ENCODE peak calls at places on chromosome 18, in eight cellular contexts. H is uterus; B is GM06990; X is right atrium auricular region; J is fibroblast of lung; F is brain microvascular endothelial cell; O is colonic mucosa; K is CD8-positive, alpha-beta T cell. W is an unnamed sample.

GRCh38 chr18:22558945-22559385 is 141.2 kb upstream of the CTAGE1 start:
- DNase-seq in H (peak; percentile 65), B (no peak), J (peak; percentile 83), O (peak; percentile 67), K (no peak), F (peak; percentile 93), X (peak; percentile 93), W (no peak)

GRCh38 chr18:22734812-22735627 is 198.1 kb upstream of the RBBP8 start:
- DNase-seq in H (no peak), O (no peak), F (peak; percentile 7), X (no peak), B (no peak), K (no peak), J (peak; percentile 45), W (no peak)

GRCh38 chr18:71223487-71223886 is 934.6 kb downstream of the SOCS6 start:
- DNase-seq in F (no peak), K (no peak), O (no peak), H (no peak), J (no peak), B (no peak), X (no peak), W (no peak)

GRCh38 chr18:3340015-3340681 is 78.2 kb downstream of the MYL12B start:
- DNase-seq in O (no peak), F (peak; percentile 34), J (peak; percentile 57), H (no peak), K (no peak), B (no peak), X (no peak), W (no peak)

GRCh38 chr18:59690216-59691045 is 6.8 kb downstream of the CCBE1 start:
- DNase-seq in B (no peak), X (no peak), J (peak; percentile 23), K (no peak), F (no peak), O (no peak), H (no peak), W (no peak)

GRCh38 chr18:52992041-52992440 is 652.0 kb downstream of the DCC start:
- DNase-seq in K (no peak), O (no peak), F (no peak), J (no peak), X (no peak), B (no peak), H (no peak), W (no peak)

GRCh38 chr18:79008356-79008940 is 28.8 kb downstream of the SALL3 start:
- DNase-seq in O (no peak), K (no peak), B (no peak), J (no peak), F (no peak), H (no peak), X (no peak), W (no peak)

GRCh38 chr18:58290059-58290747 is 246.2 kb downstream of the NEDD4L start:
- DNase-seq in O (no peak), F (peak; percentile 37), J (peak; percentile 73), K (no peak), H (no peak), X (no peak), B (no peak), W (no peak)

GRCh38 chr18:7931763-7932162 is 364.6 kb downstream of the PTPRM start:
- DNase-seq in H (no peak), K (no peak), J (no peak), F (no peak), B (no peak), X (no peak), O (no peak), W (no peak)

DNA sequence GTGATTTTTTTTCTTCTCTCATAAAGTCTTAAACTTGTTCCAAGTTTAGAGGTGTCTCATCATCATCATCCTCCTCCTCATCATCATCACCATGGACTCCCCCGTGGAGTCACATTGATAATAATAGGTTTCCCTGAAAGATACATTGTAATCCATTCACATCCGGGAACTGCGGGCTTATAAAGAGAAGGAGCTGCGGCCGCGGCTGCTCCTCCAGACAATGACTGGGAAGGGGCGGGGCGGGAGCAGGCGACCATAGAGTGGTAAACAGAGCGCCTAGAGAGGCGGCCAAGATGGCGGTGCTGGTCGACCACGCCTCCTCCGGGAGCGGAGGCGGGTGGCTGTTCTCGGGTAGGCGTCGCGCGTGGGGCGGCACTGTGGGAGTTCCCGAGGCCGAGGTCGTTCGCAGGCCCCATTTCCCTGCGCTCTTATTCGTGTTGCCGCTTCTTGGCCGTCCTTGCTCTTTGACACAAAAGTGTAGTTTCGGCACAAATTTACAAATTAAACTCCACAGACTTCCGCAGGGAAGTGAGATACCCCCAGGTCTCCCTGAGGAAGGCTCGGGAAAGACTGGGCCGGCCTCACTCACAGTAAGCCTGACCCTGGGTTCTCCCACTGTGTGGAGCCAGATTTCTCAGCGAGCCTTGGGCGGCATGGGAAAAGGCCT is 1.8 kb upstream of the TCF4 start:
- DNase-seq in O (peak; percentile 92), X (peak; percentile 98), J (peak; percentile 95), F (peak; percentile 97), K (peak; percentile 59), H (peak; percentile 98), B (peak; percentile 75), W (peak; percentile 94)
- TF ChIP-seq CTCF in O (no peak), X (no peak), J (no peak), F (no peak), K (no peak), H (no peak), B (no peak), W (no peak)

GRCh38 chr18:48486762-48487161 is 52.1 kb upstream of the CTIF start:
- DNase-seq in O (no peak), B (no peak), X (no peak), K (no peak), F (peak; percentile 31), J (peak; percentile 84), H (no peak), W (no peak)
- H3K4me3 ChIP-seq in O (no peak overlapping the region), B (no peak overlapping the region), X (no peak overlapping the region), K (no peak overlapping the region), F (no peak overlapping the region), J (no peak overlapping the region), H (no peak overlapping the region), W (no peak overlapping the region)

GRCh38 chr18:46946656-46947282 is 29.4 kb downstream of the KATNAL2 start:
- DNase-seq in X (peak; percentile 85), J (peak; percentile 90), F (peak; percentile 96), H (peak; percentile 68), K (peak; percentile 18), O (peak; percentile 83), B (peak; percentile 63), W (peak; percentile 79)

GRCh38 chr18:46953195-46953594 is 35.8 kb downstream of the KATNAL2 start:
- DNase-seq in O (no peak), H (no peak), J (no peak), K (no peak), X (no peak), B (no peak), F (no peak), W (no peak)

DNA sequence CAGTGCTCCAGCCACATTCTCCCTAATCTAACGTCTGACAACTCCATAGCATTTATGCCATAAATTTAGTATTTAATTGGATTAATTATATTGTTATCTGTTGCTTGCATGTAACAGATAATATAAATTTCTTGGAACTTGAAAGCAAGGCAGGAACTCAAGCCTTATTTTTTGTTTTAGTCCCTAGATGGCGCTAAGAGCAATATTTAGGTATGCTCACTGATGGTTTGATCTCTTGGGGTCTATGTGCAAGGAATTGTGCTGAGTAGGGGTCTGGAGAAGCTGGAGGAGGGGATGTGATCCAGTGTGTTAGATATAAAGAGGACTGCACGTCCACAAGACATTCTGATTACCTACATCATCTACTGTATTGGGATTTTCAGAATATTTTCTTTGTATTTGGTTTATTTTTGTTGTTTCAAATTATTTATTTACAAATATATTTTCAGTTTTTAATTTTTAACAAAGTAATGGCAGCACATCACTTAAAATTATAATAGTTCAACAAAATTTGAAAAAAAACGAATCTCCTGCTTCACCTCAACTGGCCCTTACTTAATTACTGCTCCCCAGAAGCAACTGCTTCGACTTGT is 32.8 kb downstream of the KATNAL2 start:
- DNase-seq in H (no peak), J (no peak), B (no peak), O (no peak), F (peak; percentile 3), K (no peak), X (no peak), W (peak; percentile 21)
- TF ChIP-seq CTCF in H (no peak), J (peak; percentile 62), B (peak; percentile 70), O (no peak), F (peak; percentile 48), K (no peak), X (peak; percentile 19), W (peak; percentile 43)

DNA sequence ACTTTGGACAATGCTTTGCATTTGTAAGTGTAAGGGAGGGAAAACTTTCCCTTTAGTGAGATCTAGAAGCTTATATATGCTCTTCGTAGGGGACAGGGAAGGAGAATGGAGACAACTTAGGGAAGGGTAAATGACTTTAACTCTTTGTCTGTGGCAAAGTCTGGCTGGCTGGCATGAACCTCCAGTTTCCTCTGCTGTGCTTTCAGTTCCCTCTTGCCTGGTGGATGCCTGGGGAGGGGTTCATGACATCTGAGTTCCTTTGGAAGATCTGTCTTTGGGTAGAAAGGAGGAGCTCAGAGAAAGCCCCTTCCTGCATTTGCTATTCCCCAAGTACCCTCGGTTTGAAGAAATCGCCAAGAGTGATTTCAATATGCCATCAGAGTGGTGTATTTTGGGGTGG is 143.6 kb downstream of the VAPA start:
- DNase-seq in H (no peak), B (no peak), F (peak; percentile 10), J (no peak), X (no peak), K (no peak), O (no peak), W (no peak)
- H3K4me3 ChIP-seq in H (no peak overlapping the region), B (no peak overlapping the region), F (no peak overlapping the region), J (no peak overlapping the region), X (no peak overlapping the region), K (no peak overlapping the region), O (no peak overlapping the region), W (no peak overlapping the region)

GRCh38 chr18:67282796-67283195 is 233.7 kb downstream of the DSEL start:
- DNase-seq in O (no peak), H (no peak), B (no peak), F (no peak), X (no peak), K (no peak), J (peak; percentile 10), W (no peak)

GRCh38 chr18:67281746-67282145 is 234.8 kb downstream of the DSEL start:
- DNase-seq in B (no peak), X (no peak), O (no peak), H (no peak), J (no peak), K (no peak), F (no peak), W (no peak)

GRCh38 chr18:67280843-67281242 is 235.7 kb downstream of the DSEL start:
- DNase-seq in O (no peak), H (no peak), K (no peak), J (no peak), X (no peak), B (no peak), F (no peak), W (no peak)

GRCh38 chr18:67273288-67273687 is 243.2 kb downstream of the DSEL start:
- DNase-seq in K (no peak), H (no peak), B (no peak), F (no peak), X (no peak), O (no peak), J (no peak), W (no peak)

GRCh38 chr18:67278984-67279383 is 237.5 kb downstream of the DSEL start:
- DNase-seq in F (no peak), B (no peak), H (no peak), O (no peak), K (no peak), J (no peak), X (no peak), W (no peak)
- TF ChIP-seq CTCF in F (no peak), B (no peak), H (no peak), O (no peak), K (no peak), J (no peak), X (no peak), W (no peak)

GRCh38 chr18:61679836-61680235 is 213.0 kb downstream of the RNF152 start:
- DNase-seq in J (no peak), X (no peak), B (no peak), F (no peak), H (no peak), O (no peak), K (no peak), W (no peak)
- H3K4me3 ChIP-seq in J (no peak overlapping the region), X (no peak overlapping the region), B (no peak overlapping the region), F (no peak overlapping the region), H (no peak overlapping the region), O (no peak overlapping the region), K (no peak overlapping the region), W (no peak overlapping the region)

W was measured in GM12865.